ENCODE peak calls at places on chromosomes 2 and 18, in eight cellular contexts. A is NCI-H146; F is sciatic nerve; X is right lobe of liver; D is HEK293T; S is activated CD8-positive, alpha-beta memory T cell treated with anti-CD3 and anti-CD28 coated beads, Interleukin-2, amount 10 ng/mL, durations not matched to agents 7 days and 5 days; Z is AG08395; I is NCI-H1092 treated with DMSO at 0.1 percent for 48 hours. Q is an unnamed sample.
A peak's percentile ranks its signal among the peaks of the same experiment; 100 is the strongest.

GRCh38 chr18:63205791-63206252 is 113.7 kb downstream of the BCL2 start:
- DNase-seq in A (no peak), F (no peak), X (no peak), D (no peak), S (peak; percentile 67), Z (no peak), I (peak; percentile 17), Q (no peak)

GRCh38 chr2:165122521-165122920 is 81.3 kb downstream of the SCN3A start:
- DNase-seq in A (no peak), F (no peak), X (no peak), D (no peak), S (no peak), Z (no peak), I (no peak), Q (no peak)

GRCh38 chr2:42196403-42197267 is 27.5 kb downstream of the EML4 start:
- DNase-seq in A (peak; percentile 80), F (no peak), X (peak; percentile 72), D (peak; percentile 59), S (peak; percentile 52), Z (peak; percentile 44), I (peak; percentile 18), Q (peak; percentile 4)

GRCh38 chr2:63301481-63301880 is 250.9 kb downstream of the OTX1 start:
- DNase-seq in A (no peak), F (no peak), X (no peak), D (no peak), S (no peak), Z (no peak), I (no peak), Q (no peak)

GRCh38 chr2:140998577-140998976 is 1132.2 kb downstream of the LRP1B start:
- DNase-seq in A (no peak), F (no peak), X (no peak), D (no peak), S (no peak), Z (no peak), I (no peak), Q (no peak)

GRCh38 chr2:236217926-236218325 is 46.3 kb downstream of the ASB18 start:
- DNase-seq in A (no peak), F (no peak), X (no peak), D (no peak), S (no peak), Z (no peak), I (peak; percentile 5), Q (no peak)

GRCh38 chr2:170525566-170525900 is 189.6 kb upstream of the SP5 start:
- DNase-seq in A (no peak), F (peak; percentile 86), X (no peak), D (no peak), S (no peak), Z (peak; percentile 96), I (no peak), Q (peak; percentile 92)

GRCh38 chr18:32277492-32277988 is 87.7 kb downstream of the MEP1B start:
- DNase-seq in A (no peak), F (no peak), X (no peak), D (no peak), S (no peak), Z (no peak), I (no peak), Q (no peak)

GRCh38 chr2:161165266-161165665 is 5.0 kb downstream of the TANK start:
- DNase-seq in A (no peak), F (no peak), X (no peak), D (no peak), S (no peak), Z (peak; percentile 57), I (no peak), Q (no peak)

GRCh38 chr2:186569906-186570305 is 19.9 kb upstream of the ITGAV start:
- DNase-seq in A (peak; percentile 32), F (no peak), X (no peak), D (no peak), S (no peak), Z (no peak), I (no peak), Q (no peak)

GRCh38 chr18:29083545-29083944 is 906.6 kb upstream of the CDH2 start:
- DNase-seq in A (peak; percentile 100), F (no peak), X (no peak), D (no peak), S (no peak), Z (peak; percentile 12), I (peak; percentile 50), Q (peak; percentile 63)

GRCh38 chr18:33751613-33752221 is 173.7 kb downstream of the ASXL3 start:
- DNase-seq in A (peak; percentile 74), F (no peak), X (no peak), D (no peak), S (no peak), Z (peak; percentile 21), I (no peak), Q (no peak)

GRCh38 chr2:158756331-158756730 is 38.8 kb upstream of the DAPL1 start:
- DNase-seq in A (no peak), F (no peak), X (no peak), D (no peak), S (no peak), Z (no peak), I (no peak), Q (no peak)

GRCh38 chr2:128388414-128389032 is 69.9 kb upstream of the HS6ST1 start:
- DNase-seq in A (no peak), F (peak; percentile 46), X (no peak), D (no peak), S (no peak), Z (no peak), I (no peak), Q (no peak)

GRCh38 chr18:4068552-4069158 is 386.5 kb downstream of the DLGAP1 start:
- DNase-seq in A (peak; percentile 44), F (no peak), X (peak; percentile 48), D (peak; percentile 26), S (peak; percentile 46), Z (peak; percentile 59), I (peak; percentile 41), Q (peak; percentile 9)

GRCh38 chr2:238158807-238159539 is at the start of gene ERFE:
- DNase-seq in A (peak; percentile 55), F (no peak), X (no peak), D (peak; percentile 79), S (no peak), Z (peak; percentile 75), I (peak; percentile 1), Q (peak; percentile 54)

GRCh38 chr2:49177194-49177593 is 22.9 kb upstream of the FSHR start:
- DNase-seq in A (no peak), F (no peak), X (no peak), D (no peak), S (no peak), Z (no peak), I (no peak), Q (no peak)

GRCh38 chr18:23938046-23938756 is 76.4 kb upstream of the TTC39C start:
- DNase-seq in A (no peak), F (no peak), X (no peak), D (no peak), S (peak; percentile 76), Z (no peak), I (no peak), Q (no peak)

GRCh38 chr2:166332049-166332448 is 43.7 kb downstream of the SCN9A start:
- DNase-seq in A (no peak), F (no peak), X (no peak), D (no peak), S (no peak), Z (no peak), I (peak; percentile 6), Q (no peak)

GRCh38 chr2:26610504-26611335 is 30.4 kb downstream of the CIB4 start:
- DNase-seq in A (no peak), F (no peak), X (no peak), D (no peak), S (no peak), Z (no peak), I (no peak), Q (no peak)

GRCh38 chr2:95301186-95301585 is 4.0 kb downstream of the KCNIP3 start:
- DNase-seq in A (no peak), F (no peak), X (no peak), D (no peak), S (no peak), Z (no peak), I (no peak), Q (no peak)

GRCh38 chr2:85750509-85751299 is 3.1 kb upstream of the ATOH8 start:
- DNase-seq in A (peak; percentile 50), F (peak; percentile 87), X (peak; percentile 83), D (peak; percentile 71), S (peak; percentile 72), Z (peak; percentile 62), I (peak; percentile 35), Q (peak; percentile 65)

GRCh38 chr2:30447149-30448045 is at the start of gene LCLAT1:
- DNase-seq in A (peak; percentile 78), F (peak; percentile 84), X (peak; percentile 87), D (peak; percentile 81), S (peak; percentile 89), Z (peak; percentile 91), I (peak; percentile 35), Q (peak; percentile 84)